ENCODE peak calls at places on chromosomes 6 and 20, in four cellular contexts. One of them, this sample, is unnamed.

GRCh38 chr6:41939848-41940758 is 1.5 kb downstream of the CCND3 start:
- DNase-seq in transverse colon: peak
- DNase-seq in Kasumi-1: no peak
- DNase-seq in gastrocnemius medialis: no peak
- DNase-seq in this sample: no peak

GRCh38 chr6:138544521-138544920 is 45.2 kb upstream of the NHSL1 start:
- DNase-seq in transverse colon: no peak
- DNase-seq in Kasumi-1: no peak
- DNase-seq in gastrocnemius medialis: no peak
- DNase-seq in this sample: no peak

GRCh38 chr20:18541741-18542140 is 25.5 kb upstream of the SMIM26 start:
- DNase-seq in transverse colon: no peak
- DNase-seq in Kasumi-1: no peak
- DNase-seq in gastrocnemius medialis: no peak
- DNase-seq in this sample: no peak

GRCh38 chr6:163490826-163491577 is 76.5 kb downstream of the QKI start:
- DNase-seq in transverse colon: peak
- DNase-seq in Kasumi-1: no peak
- DNase-seq in gastrocnemius medialis: peak
- DNase-seq in this sample: peak

GRCh38 chr6:63353282-63353630 is 33.5 kb upstream of the LGSN start:
- DNase-seq in transverse colon: no peak
- DNase-seq in Kasumi-1: no peak
- DNase-seq in gastrocnemius medialis: no peak
- DNase-seq in this sample: no peak

GRCh38 chr6:126546771-126547170 is 206.9 kb downstream of the CENPW start:
- DNase-seq in transverse colon: no peak
- DNase-seq in Kasumi-1: no peak
- DNase-seq in gastrocnemius medialis: no peak
- DNase-seq in this sample: no peak

GRCh38 chr6:38058022-38058421 is 238.5 kb downstream of the ZFAND3 start:
- DNase-seq in transverse colon: no peak
- DNase-seq in Kasumi-1: no peak
- DNase-seq in gastrocnemius medialis: no peak
- DNase-seq in this sample: peak

GRCh38 chr6:21244897-21245470 is 348.6 kb upstream of the SOX4 start:
- DNase-seq in transverse colon: no peak
- DNase-seq in Kasumi-1: no peak
- DNase-seq in gastrocnemius medialis: no peak
- DNase-seq in this sample: no peak

GRCh38 chr6:68635706-68636513 is 828 bp downstream of the ADGRB3 start:
- DNase-seq in transverse colon: no peak
- DNase-seq in Kasumi-1: peak
- DNase-seq in gastrocnemius medialis: no peak
- DNase-seq in this sample: no peak

GRCh38 chr6:12160350-12160749 is 129.8 kb upstream of the EDN1 start:
- DNase-seq in transverse colon: no peak
- DNase-seq in Kasumi-1: no peak
- DNase-seq in gastrocnemius medialis: peak
- DNase-seq in this sample: no peak

GRCh38 chr6:73032586-73032985 is 192.7 kb downstream of the KHDC1L start:
- DNase-seq in transverse colon: no peak
- DNase-seq in Kasumi-1: no peak
- DNase-seq in gastrocnemius medialis: no peak
- DNase-seq in this sample: no peak

GRCh38 chr6:139490482-139490881 is 116.0 kb upstream of the CITED2 start:
- DNase-seq in transverse colon: peak
- DNase-seq in Kasumi-1: no peak
- DNase-seq in gastrocnemius medialis: no peak
- DNase-seq in this sample: no peak

GRCh38 chr6:153947817-153948447 is 91.1 kb upstream of the OPRM1 start:
- DNase-seq in transverse colon: no peak
- DNase-seq in Kasumi-1: peak
- DNase-seq in gastrocnemius medialis: no peak
- DNase-seq in this sample: no peak

GRCh38 chr6:4322134-4322845 is 186.9 kb upstream of the ECI2 start:
- DNase-seq in transverse colon: no peak
- DNase-seq in Kasumi-1: no peak
- DNase-seq in gastrocnemius medialis: no peak
- DNase-seq in this sample: no peak

GRCh38 chr20:44038681-44039123 is 124.0 kb downstream of the TOX2 start:
- DNase-seq in transverse colon: no peak
- DNase-seq in Kasumi-1: no peak
- DNase-seq in gastrocnemius medialis: no peak
- DNase-seq in this sample: no peak

GRCh38 chr6:44787254-44787844 is 399.8 kb downstream of the CDC5L start:
- DNase-seq in transverse colon: no peak
- DNase-seq in Kasumi-1: no peak
- DNase-seq in gastrocnemius medialis: no peak
- DNase-seq in this sample: no peak

GRCh38 chr20:1469306-1469905 is 2.8 kb upstream of the NSFL1C start:
- DNase-seq in transverse colon: no peak
- DNase-seq in Kasumi-1: no peak
- DNase-seq in gastrocnemius medialis: no peak
- DNase-seq in this sample: no peak

GRCh38 chr6:151850479-151850878 is 43.0 kb downstream of the ESR1 start:
- DNase-seq in transverse colon: no peak
- DNase-seq in Kasumi-1: no peak
- DNase-seq in gastrocnemius medialis: no peak
- DNase-seq in this sample: no peak

GRCh38 chr6:129364037-129364436 is 345.9 kb downstream of the ARHGAP18 start:
- DNase-seq in transverse colon: no peak
- DNase-seq in Kasumi-1: no peak
- DNase-seq in gastrocnemius medialis: no peak
- DNase-seq in this sample: no peak

GRCh38 chr6:168091381-168092264 is 12.6 kb upstream of the FRMD1 start:
- DNase-seq in transverse colon: no peak
- DNase-seq in Kasumi-1: no peak
- DNase-seq in gastrocnemius medialis: no peak
- DNase-seq in this sample: no peak

GRCh38 chr20:44134897-44135810 is 51.8 kb downstream of the JPH2 start:
- DNase-seq in transverse colon: no peak
- DNase-seq in Kasumi-1: peak
- DNase-seq in gastrocnemius medialis: peak
- DNase-seq in this sample: no peak

GRCh38 chr20:4327956-4328355 is 312.6 kb upstream of the RNF24 start:
- DNase-seq in transverse colon: no peak
- DNase-seq in Kasumi-1: no peak
- DNase-seq in gastrocnemius medialis: no peak
- DNase-seq in this sample: no peak

GRCh38 chr20:34558320-34559202 is at the start of gene MAP1LC3A:
- DNase-seq in transverse colon: peak
- DNase-seq in Kasumi-1: peak
- DNase-seq in gastrocnemius medialis: peak
- DNase-seq in this sample: peak

GRCh38 chr6:71388068-71388744 is 99.6 kb downstream of the OGFRL1 start:
- DNase-seq in transverse colon: no peak
- DNase-seq in Kasumi-1: no peak
- DNase-seq in gastrocnemius medialis: no peak
- DNase-seq in this sample: no peak